ENCODE peak calls at places on chromosome 6, in six cellular contexts. O is body of pancreas, L is pancreas, F is fibroblast of lung, W is neural progenitor cell, U is GM23248. V is an unnamed sample. For H3K27me3, the result is how much of the 10 kb centered on the place peaks cover.

GRCh38 chr6:21742238-21742660 is 148.7 kb downstream of the SOX4 start:
- DNase-seq in W (no peak), L (no peak), F (peak), O (no peak), U (peak), V (no peak)

GRCh38 chr6:158610319-158610968 is 34.1 kb downstream of the DYNLT1 start:
- DNase-seq in L (no peak), W (no peak), O (no peak), F (no peak), U (no peak), V (peak)

GRCh38 chr6:84860493-84860892 is 96.1 kb upstream of the TBX18 start:
- DNase-seq in W (no peak), F (no peak), O (no peak), L (no peak), U (no peak), V (no peak)

GRCh38 chr6:142271476-142271875 is 30.3 kb upstream of the ADGRG6 start:
- DNase-seq in O (no peak), L (no peak), F (peak), U (no peak), W (no peak), V (no peak)

GRCh38 chr6:63272397-63272796 is 47.4 kb downstream of the LGSN start:
- DNase-seq in L (no peak), W (peak), F (peak), U (peak), O (no peak), V (no peak)

GRCh38 chr6:25883991-25884390 is 9.9 kb upstream of the SLC17A3 start:
- DNase-seq in L (no peak), U (peak), W (no peak), F (peak), O (peak), V (no peak)

GRCh38 chr6:151806757-151807512 is 547 bp upstream of the ESR1 start:
- DNase-seq in W (no peak), F (no peak), L (no peak), U (peak), O (no peak), V (no peak)

GRCh38 chr6:6752129-6752528 is 163.6 kb downstream of the LY86 start:
- DNase-seq in W (peak), F (no peak), L (no peak), O (no peak), U (peak), V (no peak)

GRCh38 chr6:129565331-129565730 is 144.6 kb downstream of the ARHGAP18 start:
- DNase-seq in W (no peak), L (no peak), U (no peak), O (no peak), F (no peak), V (no peak)

GRCh38 chr6:75377386-75377785 is 92.8 kb upstream of the TMEM30A start:
- DNase-seq in W (peak), L (no peak), O (no peak), F (no peak), U (no peak), V (no peak)

GRCh38 chr6:74863968-74864367 is 341.9 kb downstream of the COL12A1 start:
- DNase-seq in O (no peak), W (no peak), L (no peak), U (no peak), F (no peak), V (no peak)

GRCh38 chr6:168273483-168274045 is 46.0 kb downstream of the DACT2 start:
- DNase-seq in W (peak), L (no peak), U (no peak), F (no peak), O (no peak), V (no peak)

GRCh38 chr6:169653691-169654090 is 48.1 kb downstream of the WDR27 start:
- DNase-seq in L (no peak), U (no peak), W (no peak), O (no peak), F (no peak), V (no peak)

GRCh38 chr6:92126088-92126487 is 1293.3 kb downstream of the EPHA7 start:
- DNase-seq in L (no peak), U (no peak), W (no peak), O (no peak), F (no peak), V (no peak)

GRCh38 chr6:148881593-148882311 is 134.9 kb downstream of the UST start:
- DNase-seq in O (no peak), L (no peak), U (no peak), W (no peak), F (no peak), V (no peak)

GRCh38 chr6:106154326-106154725 is 68.2 kb downstream of the PRDM1 start:
- DNase-seq in L (no peak), U (no peak), F (no peak), O (no peak), W (no peak), V (no peak)

GRCh38 chr6:78322068-78322845 is 545.1 kb upstream of the IRAK1BP1 start:
- DNase-seq in O (no peak), U (no peak), F (no peak), W (no peak), L (no peak), V (no peak)

GRCh38 chr6:139540276-139540675 is 165.8 kb upstream of the CITED2 start:
- DNase-seq in U (peak), L (no peak), W (no peak), F (peak), O (peak), V (no peak)

GRCh38 chr6:6942826-6943225 is 164.9 kb upstream of the RREB1 start:
- DNase-seq in F (peak), W (no peak), L (no peak), U (peak), O (peak), V (peak)

GRCh38 chr6:47343631-47344421 is 34.1 kb upstream of the TNFRSF21 start:
- DNase-seq in W (no peak), U (no peak), O (peak), F (no peak), L (no peak), V (no peak)

GRCh38 chr6:26339612-26340011 is 25.4 kb upstream of the BTN3A2 start:
- DNase-seq in L (no peak), F (no peak), U (no peak), O (no peak), W (no peak), V (no peak)

GRCh38 chr6:108660251-108660650 is 99.5 kb downstream of the FOXO3 start:
- DNase-seq in U (no peak), O (no peak), W (no peak), L (no peak), F (no peak), V (no peak)

GRCh38 chr6:134267917-134268361 is 50.0 kb downstream of the SGK1 start:
- DNase-seq in O (no peak), W (peak), F (no peak), U (no peak), L (no peak), V (peak)

GRCh38 chr6:118092086-118092485 is 185.0 kb downstream of the SLC35F1 start:
- DNase-seq in O (no peak), F (no peak), L (no peak), W (no peak), U (no peak), V (no peak)
- H3K27me3 ChIP-seq in O (under half), F (under half), L (under half), W (under half), U (under half), V (under half)

DNA sequence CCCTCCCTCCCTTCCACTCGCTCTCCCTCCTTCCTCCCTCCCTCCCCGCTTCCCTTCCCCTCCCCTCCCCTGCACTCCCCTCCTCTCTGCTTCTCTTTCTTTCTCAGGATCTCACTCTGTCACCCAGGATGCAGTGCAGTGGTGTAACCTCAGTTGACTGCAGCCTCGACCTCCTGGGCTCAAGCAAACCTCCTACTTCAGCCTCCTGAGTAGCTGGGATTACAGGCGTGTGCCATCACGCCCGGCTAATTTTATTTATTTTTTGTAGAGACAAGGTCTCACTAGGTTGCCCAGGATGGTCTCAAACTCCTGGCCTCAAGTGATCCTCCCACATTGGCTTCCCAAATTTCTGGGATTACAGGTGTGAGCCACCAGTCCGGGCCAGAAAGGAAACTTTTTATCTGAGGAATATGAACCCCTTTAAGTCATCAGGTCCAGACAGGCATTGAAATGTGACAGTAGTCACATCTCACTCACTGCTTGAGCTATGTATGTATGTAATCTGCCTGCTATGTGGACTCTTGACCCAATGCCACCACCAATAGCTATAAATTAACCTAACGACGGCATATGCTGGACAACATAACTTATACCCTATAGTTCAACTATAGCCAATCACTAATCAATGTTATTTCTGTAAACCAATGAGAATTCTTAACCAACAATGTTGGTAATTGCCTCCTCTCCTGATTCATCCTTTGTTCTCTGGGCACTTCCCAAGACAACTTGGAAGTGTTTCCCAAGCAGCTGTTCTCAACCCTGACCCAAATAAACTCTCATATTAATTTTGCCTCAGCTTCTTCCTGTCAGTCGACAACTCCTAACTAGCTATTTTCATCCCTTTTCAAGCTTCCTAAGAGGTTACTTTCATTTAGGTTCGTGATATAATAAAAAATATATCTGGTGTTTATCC is 23.9 kb upstream of the SERPINB1 start:
- DNase-seq in F (peak), O (no peak), L (no peak), U (peak), W (no peak), V (no peak)
- H3K27ac ChIP-seq in F (no peak), O (peak), L (no peak), U (no peak), W (no peak), V (no peak)

GRCh38 chr6:34697544-34697836 is 923 bp upstream of the ILRUN start:
- DNase-seq in U (no peak), W (no peak), F (no peak), L (no peak), O (no peak), V (no peak)

GRCh38 chr6:34696739-34697543 is at the start of gene ILRUN:
- DNase-seq in F (peak), O (peak), W (peak), L (peak), U (peak), V (peak)

GRCh38 chr6:34696189-34696738 is 303 bp downstream of the ILRUN start:
- DNase-seq in F (peak), O (peak), U (peak), W (no peak), L (peak), V (peak)

GRCh38 chr6:34695729-34696188 is 808 bp downstream of the ILRUN start:
- DNase-seq in U (no peak), L (no peak), O (no peak), F (no peak), W (peak), V (no peak)

DNA sequence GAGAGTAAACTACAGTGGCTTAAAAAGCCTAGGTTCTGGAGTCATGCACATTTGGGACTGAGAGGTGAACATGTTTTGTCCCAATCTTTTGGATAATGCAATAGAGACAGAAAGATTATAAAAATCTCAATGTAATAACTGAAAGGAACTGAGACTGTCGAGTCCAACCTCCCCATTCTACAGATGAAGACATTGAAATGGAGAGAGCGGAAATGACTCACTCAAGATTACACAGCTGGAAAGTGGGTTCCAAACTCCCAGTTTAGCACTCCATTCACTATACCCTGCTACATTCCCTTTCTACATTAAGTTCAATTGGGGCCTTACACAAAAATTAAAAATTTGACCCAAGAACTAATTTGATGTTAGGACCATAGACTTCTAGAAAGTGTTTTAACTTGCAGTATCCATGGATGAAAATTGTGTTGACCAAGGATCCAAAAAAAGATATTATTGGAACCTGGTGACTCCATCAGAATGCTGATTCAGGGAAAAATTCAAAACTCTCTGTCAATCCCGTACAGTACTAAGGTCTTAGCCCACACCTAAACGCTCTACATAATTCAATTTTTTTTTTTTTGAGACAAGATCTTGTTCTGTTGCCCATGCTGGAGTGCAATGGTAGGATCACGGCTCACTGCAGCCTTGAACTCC is 1.5 kb upstream of the ILRUN start:
- DNase-seq in F (no peak), O (no peak), U (no peak), L (no peak), W (no peak), V (no peak)
- H3K4me3 ChIP-seq in F (no peak), O (no peak), U (no peak), L (no peak), W (no peak), V (no peak)

GRCh38 chr6:150028799-150029198 is 3.5 kb upstream of the RAET1L start:
- DNase-seq in L (no peak), W (no peak), U (no peak), O (no peak), F (no peak), V (no peak)
- H3K27me3 ChIP-seq in L (under half), W (half or more), U (under half), O (under half), F (under half), V (under half)

GRCh38 chr6:160387887-160388286 is 39.7 kb downstream of the SLC22A3 start:
- DNase-seq in L (no peak), U (no peak), W (no peak), O (no peak), F (no peak), V (no peak)
- H3K27ac ChIP-seq in L (no peak), U (no peak), W (no peak), O (no peak), F (no peak), V (no peak)

GRCh38 chr6:36120979-36121706 is 9.2 kb upstream of the MAPK13 start:
- DNase-seq in O (peak), U (peak), F (peak), L (no peak), W (no peak), V (peak)

GRCh38 chr6:36119209-36119608 is 11.1 kb upstream of the MAPK13 start:
- DNase-seq in U (no peak), F (no peak), L (no peak), O (no peak), W (no peak), V (no peak)

GRCh38 chr6:36121752-36122494 is 8.4 kb upstream of the MAPK13 start:
- DNase-seq in F (no peak), O (no peak), U (no peak), L (no peak), W (no peak), V (no peak)

GRCh38 chr6:36119927-36120477 is 10.3 kb upstream of the MAPK13 start:
- DNase-seq in U (no peak), L (no peak), F (no peak), W (no peak), O (no peak), V (no peak)

GRCh38 chr6:36120539-36120938 is 9.8 kb upstream of the MAPK13 start:
- DNase-seq in W (no peak), U (no peak), O (peak), L (no peak), F (no peak), V (no peak)
- H3K4me3 ChIP-seq in W (no peak), U (no peak), O (no peak), L (no peak), F (no peak), V (no peak)

DNA sequence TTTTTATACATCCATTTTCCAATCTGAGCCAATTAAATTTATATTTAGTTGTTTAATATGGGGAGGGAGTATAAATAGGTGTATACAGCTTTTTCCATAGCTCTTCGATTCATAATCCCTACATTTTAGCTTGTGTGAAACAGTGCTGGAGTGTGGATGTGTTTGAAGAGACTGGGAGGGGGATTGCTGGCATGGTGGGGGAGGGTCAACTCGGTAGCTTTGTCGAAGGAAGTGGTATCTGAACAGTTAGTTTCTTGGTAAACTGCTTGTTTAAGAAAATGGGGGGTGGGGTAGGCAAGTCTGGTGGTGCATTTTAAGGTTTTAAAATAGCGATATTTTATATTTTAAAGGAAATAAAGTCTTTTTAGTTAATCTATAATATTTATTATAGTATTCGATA is 1.4 kb upstream of the LIN28B start:
- DNase-seq in O (no peak), L (no peak), F (no peak), W (peak), U (no peak), V (no peak)
- H3K27me3 ChIP-seq in O (under half), L (under half), F (under half), W (under half), U (half or more), V (under half)